ENCODE peak calls at places on chromosomes 11 and 22, in eight cellular contexts. W is GM23248; H is cerebellum; D is ACHN; N is CD8-positive, alpha-beta memory T cell; G is activated T-cell treated with anti-CD3 and anti-CD28 coated beads, Interleukin-2, amount 50 U/mL, for 48 hours; S is stimulated activated CD4-positive, alpha-beta T cell treated with anti-CD3 and anti-CD28 coated beads, Interleukin-1b, Interleukin-23, amount 100 ng/mL, for 24 hours; J is NCI-H1092. M is an unnamed sample.

GRCh38 chr11:102940714-102941588 is 14.6 kb downstream of the MMP13 start:
- DNase-seq in W (peak), H (peak), D (peak), N (no peak), G (peak), S (no peak), J (peak), M (no peak)

GRCh38 chr11:77153276-77154185 is 25.5 kb downstream of the MYO7A start:
- DNase-seq in W (no peak), H (no peak), D (no peak), N (no peak), G (no peak), S (no peak), J (no peak), M (no peak)

GRCh38 chr11:79807506-79807905 is 366.7 kb upstream of the TENM4 start:
- DNase-seq in W (no peak), H (no peak), D (no peak), N (no peak), G (no peak), S (no peak), J (no peak), M (no peak)

GRCh38 chr11:124672531-124673215 is 866 bp downstream of the SIAE start:
- DNase-seq in W (no peak), H (no peak), D (no peak), N (no peak), G (no peak), S (no peak), J (no peak), M (no peak)

GRCh38 chr11:86888164-86888977 is 66.8 kb downstream of the FZD4 start:
- DNase-seq in W (peak), H (no peak), D (no peak), N (no peak), G (no peak), S (no peak), J (no peak), M (no peak)

GRCh38 chr11:83816572-83817187 is 530.5 kb upstream of the CCDC90B start:
- DNase-seq in W (peak), H (peak), D (peak), N (no peak), G (no peak), S (no peak), J (no peak), M (no peak)

GRCh38 chr11:58905141-58905715 is 34.1 kb upstream of the GLYATL1 start:
- DNase-seq in W (peak), H (no peak), D (peak), N (no peak), G (no peak), S (no peak), J (peak), M (no peak)

GRCh38 chr11:65121447-65121864 is 478 bp downstream of the FAU start:
- DNase-seq in W (peak), H (no peak), D (no peak), N (no peak), G (peak), S (no peak), J (no peak), M (no peak)

GRCh38 chr22:39243443-39244072 is 1.2 kb downstream of the PDGFB start:
- DNase-seq in W (no peak), H (peak), D (no peak), N (no peak), G (no peak), S (no peak), J (no peak), M (no peak)

GRCh38 chr22:26945565-26945964 is 288.2 kb downstream of the MIAT start:
- DNase-seq in W (no peak), H (no peak), D (no peak), N (no peak), G (no peak), S (no peak), J (no peak), M (no peak)

GRCh38 chr11:64804346-64805210 is 1.6 kb upstream of the MAP4K2 start:
- DNase-seq in W (peak), H (no peak), D (no peak), N (no peak), G (no peak), S (no peak), J (no peak), M (no peak)

GRCh38 chr22:32457031-32457430 is 7.2 kb downstream of the BPIFC start:
- DNase-seq in W (no peak), H (no peak), D (no peak), N (no peak), G (no peak), S (no peak), J (no peak), M (no peak)

GRCh38 chr11:127109796-127110195 is 109.2 kb upstream of the KIRREL3 start:
- DNase-seq in W (no peak), H (no peak), D (no peak), N (no peak), G (no peak), S (no peak), J (no peak), M (no peak)

GRCh38 chr11:104246590-104246989 is 82.6 kb upstream of the PDGFD start:
- DNase-seq in W (no peak), H (no peak), D (no peak), N (no peak), G (no peak), S (no peak), J (no peak), M (no peak)

GRCh38 chr11:125892994-125893393 is 5.5 kb downstream of the HYLS1 start:
- DNase-seq in W (no peak), H (no peak), D (no peak), N (no peak), G (no peak), S (no peak), J (no peak), M (no peak)

GRCh38 chr11:76236092-76237026 is 30.1 kb upstream of the WNT11 start:
- DNase-seq in W (peak), H (no peak), D (peak), N (peak), G (no peak), S (peak), J (no peak), M (peak)

GRCh38 chr11:60100511-60100910 is 12.0 kb downstream of the MS4A2 start:
- DNase-seq in W (no peak), H (no peak), D (no peak), N (no peak), G (no peak), S (no peak), J (no peak), M (no peak)

GRCh38 chr11:36041988-36042606 is 98.2 kb downstream of the LDLRAD3 start:
- DNase-seq in W (peak), H (no peak), D (peak), N (no peak), G (no peak), S (no peak), J (no peak), M (no peak)

GRCh38 chr11:10002221-10002620 is 291.8 kb downstream of the SBF2 start:
- DNase-seq in W (peak), H (no peak), D (no peak), N (no peak), G (no peak), S (no peak), J (no peak), M (no peak)

GRCh38 chr11:112467721-112468120 is 207.1 kb upstream of the PLET1 start:
- DNase-seq in W (no peak), H (no peak), D (no peak), N (no peak), G (no peak), S (no peak), J (no peak), M (no peak)

GRCh38 chr11:118907051-118907748 is 18.5 kb downstream of the BCL9L start:
- DNase-seq in W (peak), H (peak), D (peak), N (peak), G (peak), S (no peak), J (peak), M (peak)

GRCh38 chr22:44878483-44879300 is 126.3 kb downstream of the ARHGAP8 start:
- DNase-seq in W (no peak), H (no peak), D (no peak), N (no peak), G (no peak), S (no peak), J (no peak), M (no peak)

GRCh38 chr11:124745835-124746620 is 6.0 kb downstream of the VSIG2 start:
- DNase-seq in W (peak), H (no peak), D (peak), N (no peak), G (peak), S (no peak), J (no peak), M (no peak)

M was measured in GM06990.